ENCODE peak calls at places on chromosome 11, in ten cellular contexts. One of them, this sample, is unnamed.

GRCh38 chr11:2587132-2587930 is 112.5 kb downstream of the KCNQ1OT1 start:
- DNase-seq in activated T-helper 9 cell treated with anti-CD3 and anti-CD28 coated beads, Interleukin-2, amount 50 U/mL, for 16 hours: no peak
- DNase-seq in NCI-H2171: no peak
- DNase-seq in choroid plexus epithelial cell: no peak
- DNase-seq in mucosa of descending colon: peak; percentile 17
- DNase-seq in mesenchymal stem cell: no peak
- DNase-seq in SK-N-SH: peak; percentile 14
- DNase-seq in NCI-H1105 treated with DMSO at 0.1 percent for 48 hours: no peak
- DNase-seq in SK-MEL-5: no peak
- DNase-seq in fibroblast of the aortic adventitia: no peak
- DNase-seq in this sample: peak; percentile 4

GRCh38 chr11:95697614-95698408 is 91.8 kb downstream of the FAM76B start:
- DNase-seq in activated T-helper 9 cell treated with anti-CD3 and anti-CD28 coated beads, Interleukin-2, amount 50 U/mL, for 16 hours: no peak
- DNase-seq in NCI-H2171: no peak
- DNase-seq in choroid plexus epithelial cell: no peak
- DNase-seq in mucosa of descending colon: no peak
- DNase-seq in mesenchymal stem cell: no peak
- DNase-seq in SK-N-SH: no peak
- DNase-seq in NCI-H1105 treated with DMSO at 0.1 percent for 48 hours: no peak
- DNase-seq in SK-MEL-5: no peak
- DNase-seq in fibroblast of the aortic adventitia: no peak
- DNase-seq in this sample: no peak

GRCh38 chr11:58358969-58359368 is at the start of gene OR5B17:
- DNase-seq in activated T-helper 9 cell treated with anti-CD3 and anti-CD28 coated beads, Interleukin-2, amount 50 U/mL, for 16 hours: no peak
- DNase-seq in NCI-H2171: no peak
- DNase-seq in choroid plexus epithelial cell: no peak
- DNase-seq in mucosa of descending colon: no peak
- DNase-seq in mesenchymal stem cell: no peak
- DNase-seq in SK-N-SH: no peak
- DNase-seq in NCI-H1105 treated with DMSO at 0.1 percent for 48 hours: no peak
- DNase-seq in SK-MEL-5: no peak
- DNase-seq in fibroblast of the aortic adventitia: no peak
- DNase-seq in this sample: no peak

GRCh38 chr11:17988465-17988864 is 24.4 kb downstream of the SERGEF start:
- DNase-seq in activated T-helper 9 cell treated with anti-CD3 and anti-CD28 coated beads, Interleukin-2, amount 50 U/mL, for 16 hours: no peak
- DNase-seq in NCI-H2171: no peak
- DNase-seq in choroid plexus epithelial cell: no peak
- DNase-seq in mucosa of descending colon: no peak
- DNase-seq in mesenchymal stem cell: no peak
- DNase-seq in SK-N-SH: no peak
- DNase-seq in NCI-H1105 treated with DMSO at 0.1 percent for 48 hours: peak; percentile 90
- DNase-seq in SK-MEL-5: no peak
- DNase-seq in fibroblast of the aortic adventitia: no peak
- DNase-seq in this sample: no peak

GRCh38 chr11:107538821-107539220 is 26.7 kb downstream of the ALKBH8 start:
- DNase-seq in activated T-helper 9 cell treated with anti-CD3 and anti-CD28 coated beads, Interleukin-2, amount 50 U/mL, for 16 hours: no peak
- DNase-seq in NCI-H2171: no peak
- DNase-seq in choroid plexus epithelial cell: no peak
- DNase-seq in mucosa of descending colon: no peak
- DNase-seq in mesenchymal stem cell: no peak
- DNase-seq in SK-N-SH: no peak
- DNase-seq in NCI-H1105 treated with DMSO at 0.1 percent for 48 hours: no peak
- DNase-seq in SK-MEL-5: no peak
- DNase-seq in fibroblast of the aortic adventitia: no peak
- DNase-seq in this sample: no peak

GRCh38 chr11:35800970-35801953 is 138.7 kb downstream of the TRIM44 start:
- DNase-seq in activated T-helper 9 cell treated with anti-CD3 and anti-CD28 coated beads, Interleukin-2, amount 50 U/mL, for 16 hours: no peak
- DNase-seq in NCI-H2171: no peak
- DNase-seq in choroid plexus epithelial cell: peak; percentile 29
- DNase-seq in mucosa of descending colon: no peak
- DNase-seq in mesenchymal stem cell: peak; percentile 50
- DNase-seq in SK-N-SH: no peak
- DNase-seq in NCI-H1105 treated with DMSO at 0.1 percent for 48 hours: no peak
- DNase-seq in SK-MEL-5: no peak
- DNase-seq in fibroblast of the aortic adventitia: no peak
- DNase-seq in this sample: peak; percentile 17

GRCh38 chr11:126127898-126128297 is 65.2 kb upstream of the CDON start:
- DNase-seq in activated T-helper 9 cell treated with anti-CD3 and anti-CD28 coated beads, Interleukin-2, amount 50 U/mL, for 16 hours: no peak
- DNase-seq in NCI-H2171: no peak
- DNase-seq in choroid plexus epithelial cell: no peak
- DNase-seq in mucosa of descending colon: no peak
- DNase-seq in mesenchymal stem cell: no peak
- DNase-seq in SK-N-SH: no peak
- DNase-seq in NCI-H1105 treated with DMSO at 0.1 percent for 48 hours: no peak
- DNase-seq in SK-MEL-5: no peak
- DNase-seq in fibroblast of the aortic adventitia: peak; percentile 72
- DNase-seq in this sample: no peak

GRCh38 chr11:76233936-76234703 is 27.8 kb upstream of the WNT11 start:
- DNase-seq in activated T-helper 9 cell treated with anti-CD3 and anti-CD28 coated beads, Interleukin-2, amount 50 U/mL, for 16 hours: no peak
- DNase-seq in NCI-H2171: no peak
- DNase-seq in choroid plexus epithelial cell: peak; percentile 41
- DNase-seq in mucosa of descending colon: peak; percentile 59
- DNase-seq in mesenchymal stem cell: peak; percentile 26
- DNase-seq in SK-N-SH: peak; percentile 74
- DNase-seq in NCI-H1105 treated with DMSO at 0.1 percent for 48 hours: no peak
- DNase-seq in SK-MEL-5: peak; percentile 20
- DNase-seq in fibroblast of the aortic adventitia: peak; percentile 51
- DNase-seq in this sample: peak; percentile 31

GRCh38 chr11:26593686-26594085 is 21.6 kb upstream of the MUC15 start:
- DNase-seq in activated T-helper 9 cell treated with anti-CD3 and anti-CD28 coated beads, Interleukin-2, amount 50 U/mL, for 16 hours: no peak
- DNase-seq in NCI-H2171: no peak
- DNase-seq in choroid plexus epithelial cell: no peak
- DNase-seq in mucosa of descending colon: no peak
- DNase-seq in mesenchymal stem cell: no peak
- DNase-seq in SK-N-SH: no peak
- DNase-seq in NCI-H1105 treated with DMSO at 0.1 percent for 48 hours: no peak
- DNase-seq in SK-MEL-5: no peak
- DNase-seq in fibroblast of the aortic adventitia: no peak
- DNase-seq in this sample: no peak

This sample was measured in AG08396.